ENCODE peak calls at places on chromosomes 5 and 9, in four cellular contexts. E, D, V and N are unnamed samples.

GRCh38 chr5:150410524-150411244 is 2.0 kb downstream of the CD74 start:
- DNase-seq in E (peak), D (peak), V (peak), N (peak)

GRCh38 chr9:109968702-109969450 is 188.9 kb downstream of the PALM2AKAP2 start:
- DNase-seq in V (no peak), E (no peak), D (peak), N (no peak)

GRCh38 chr5:120413706-120414105 is 50.4 kb upstream of the PRR16 start:
- DNase-seq in E (no peak), V (no peak), D (peak), N (peak)

GRCh38 chr9:7011395-7012067 is 253.8 kb downstream of the KDM4C start:
- DNase-seq in D (peak), E (no peak), V (no peak), N (no peak)

GRCh38 chr9:131347376-131348020 is 46.4 kb upstream of the PRRC2B start:
- DNase-seq in D (no peak), E (no peak), V (no peak), N (no peak)

GRCh38 chr5:128681764-128682664 is 144.0 kb upstream of the FBN2 start:
- DNase-seq in D (no peak), E (no peak), V (no peak), N (peak)

GRCh38 chr5:31131381-31131811 is 62.1 kb upstream of the CDH6 start:
- DNase-seq in E (no peak), V (no peak), D (no peak), N (no peak)

GRCh38 chr9:27212621-27213020 is 84.3 kb downstream of the EQTN start:
- DNase-seq in D (no peak), V (no peak), E (no peak), N (no peak)

GRCh38 chr5:131505237-131505908 is 129.7 kb downstream of the RAPGEF6 start:
- DNase-seq in D (peak), V (no peak), E (no peak), N (peak)

GRCh38 chr9:70117835-70118319 is 74.2 kb downstream of the MAMDC2 start:
- DNase-seq in D (no peak), E (no peak), V (no peak), N (peak)

GRCh38 chr9:98231770-98232478 is 23.5 kb downstream of the TBC1D2 start:
- DNase-seq in E (peak), V (peak), D (no peak), N (no peak)

GRCh38 chr5:107930891-107931290 is 260.2 kb upstream of the EFNA5 start:
- DNase-seq in V (no peak), E (no peak), D (no peak), N (no peak)

GRCh38 chr5:117230375-117230774 is 655.8 kb upstream of the SEMA6A start:
- DNase-seq in D (no peak), E (no peak), V (no peak), N (no peak)

GRCh38 chr5:17412760-17413671 is 85.0 kb upstream of the TAF11L2 start:
- DNase-seq in V (no peak), E (no peak), D (no peak), N (no peak)

GRCh38 chr5:62828757-62829156 is 250.1 kb downstream of the LRRC70 start:
- DNase-seq in E (no peak), D (no peak), V (no peak), N (no peak)

GRCh38 chr9:121550569-121551512 is 51.2 kb upstream of the GGTA1 start:
- DNase-seq in D (peak), E (peak), V (no peak), N (peak)

GRCh38 chr5:126469925-126470324 is 46.7 kb downstream of the GRAMD2B start:
- DNase-seq in V (no peak), E (no peak), D (no peak), N (no peak)

GRCh38 chr5:96615223-96615622 is 47.0 kb upstream of the CAST start:
- DNase-seq in D (no peak), E (no peak), V (no peak), N (no peak)
- H3K27ac ChIP-seq in D (no peak), E (no peak), V (no peak), N (no peak)

GRCh38 chr9:20271723-20272122 is 350.6 kb downstream of the MLLT3 start:
- DNase-seq in V (no peak), D (no peak), E (no peak), N (no peak)

GRCh38 chr9:20270176-20270575 is 352.1 kb downstream of the MLLT3 start:
- DNase-seq in D (no peak), E (no peak), V (no peak), N (no peak)

GRCh38 chr9:20276762-20277161 is 345.5 kb downstream of the MLLT3 start:
- DNase-seq in E (no peak), V (no peak), D (no peak), N (no peak)

GRCh38 chr9:20269620-20270019 is 352.7 kb downstream of the MLLT3 start:
- DNase-seq in E (no peak), V (no peak), D (no peak), N (peak)

DNA sequence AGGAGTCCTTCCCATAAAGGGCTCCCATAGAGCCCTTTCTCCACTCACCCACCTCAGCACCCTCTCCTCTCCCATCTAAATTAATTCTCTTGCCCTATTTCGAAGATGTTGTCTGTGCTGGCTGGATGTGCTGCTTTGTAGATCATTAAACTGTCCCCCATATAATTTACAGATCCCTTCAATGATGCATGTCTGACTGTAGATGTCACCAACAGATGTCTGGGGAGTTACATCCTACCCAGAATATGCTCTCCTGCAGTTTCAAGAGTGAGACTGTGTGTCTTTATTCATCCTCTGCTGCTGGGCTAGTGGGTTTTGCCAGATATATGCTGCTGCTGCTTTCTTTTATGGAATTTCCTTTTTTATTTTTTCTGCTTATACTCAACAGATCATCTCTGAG is 351.2 kb downstream of the MLLT3 start:
- DNase-seq in V (no peak), E (no peak), D (no peak), N (no peak)
- TF ChIP-seq CTCF in V (no peak), E (no peak), D (no peak), N (peak)

DNA sequence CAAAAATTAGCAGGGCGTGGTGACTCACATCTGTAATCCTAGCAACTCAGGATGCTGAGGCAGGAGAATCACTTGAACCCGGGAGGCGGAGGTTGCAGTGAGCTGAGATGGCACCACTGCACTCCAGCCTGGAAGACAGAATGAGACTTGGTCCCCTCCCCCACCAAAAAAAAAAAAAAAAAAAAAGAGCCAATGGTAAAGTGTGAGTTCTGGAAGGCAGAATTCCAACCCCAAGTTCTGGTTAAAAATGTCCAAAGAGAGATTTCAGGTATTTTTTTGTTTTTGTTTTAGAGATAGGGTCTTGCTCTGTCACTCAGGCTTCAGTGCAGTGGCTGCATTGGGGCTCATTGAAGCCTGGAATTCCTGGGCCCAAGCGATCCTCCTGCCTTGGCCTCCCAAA is 1.6 kb upstream of the SET start:
- DNase-seq in D (no peak), V (no peak), E (no peak), N (no peak)
- H3K27ac ChIP-seq in D (no peak), V (no peak), E (no peak), N (no peak)

DNA sequence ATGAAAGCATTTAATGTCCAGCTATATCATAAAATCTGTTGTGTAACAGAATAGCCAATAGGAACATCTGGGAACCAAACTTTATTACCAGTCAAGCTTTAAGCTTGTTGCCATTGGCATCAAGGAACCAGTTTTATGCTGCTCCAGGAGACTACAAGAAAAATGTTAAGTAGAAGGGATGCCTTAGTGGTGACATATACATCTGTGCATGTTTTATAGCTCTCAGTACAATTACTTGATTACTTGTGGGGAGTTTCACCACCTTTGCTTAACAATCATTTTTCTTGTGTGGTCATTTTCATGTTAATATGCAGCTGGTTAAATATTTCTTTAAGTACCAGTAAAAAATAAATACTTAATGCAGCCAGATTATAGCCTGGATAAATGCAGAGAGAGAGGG is 35.8 kb upstream of the LURAP1L start:
- DNase-seq in V (no peak), E (no peak), D (no peak), N (peak)
- TF ChIP-seq CTCF in V (no peak), E (no peak), D (no peak), N (no peak)

GRCh38 chr5:160266044-160266718 is 36.9 kb downstream of the FABP6 start:
- DNase-seq in D (no peak), E (no peak), V (no peak), N (no peak)
- H3K27ac ChIP-seq in D (no peak), E (no peak), V (no peak), N (no peak)

GRCh38 chr5:15472116-15472515 is 27.9 kb upstream of the FBXL7 start:
- DNase-seq in D (no peak), E (no peak), V (no peak), N (no peak)
- TF ChIP-seq CTCF in D (no peak), E (no peak), V (no peak), N (no peak)

GRCh38 chr5:135392256-135392655 is 6.8 kb downstream of the MACROH2A1 start:
- DNase-seq in D (no peak), V (no peak), E (no peak), N (no peak)

GRCh38 chr5:135393229-135393628 is 5.8 kb downstream of the MACROH2A1 start:
- DNase-seq in E (no peak), D (no peak), V (no peak), N (no peak)

GRCh38 chr5:135394095-135394494 is 4.9 kb downstream of the MACROH2A1 start:
- DNase-seq in E (no peak), V (no peak), D (no peak), N (no peak)

GRCh38 chr5:135395451-135395850 is 3.6 kb downstream of the MACROH2A1 start:
- DNase-seq in D (no peak), E (no peak), V (no peak), N (no peak)

DNA sequence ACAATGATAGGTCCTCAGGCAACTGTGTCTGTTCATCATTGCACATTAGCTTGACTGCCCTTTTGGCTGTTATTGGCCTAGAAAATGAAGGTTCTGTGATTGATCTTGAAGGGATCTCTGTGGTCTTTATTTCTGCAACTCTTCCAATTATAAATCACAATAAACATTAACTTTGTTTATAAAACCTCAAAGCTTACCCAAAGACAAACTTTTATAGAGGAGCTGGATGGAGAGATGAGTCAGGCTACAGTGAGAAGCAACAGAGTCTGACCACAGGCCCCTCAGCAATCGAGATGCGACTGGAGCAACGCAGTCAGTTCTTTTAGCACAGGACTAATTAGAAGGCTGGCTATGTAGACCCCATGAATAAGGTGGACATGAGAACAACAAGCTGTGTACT is 5.3 kb downstream of the MACROH2A1 start:
- DNase-seq in D (no peak), V (peak), E (no peak), N (no peak)
- H3K27ac ChIP-seq in D (no peak), V (peak), E (no peak), N (no peak)

GRCh38 chr9:84296146-84296843 is 44.3 kb downstream of the SLC28A3 start:
- DNase-seq in V (peak), E (no peak), D (no peak), N (peak)

GRCh38 chr9:84300271-84300670 is 40.3 kb downstream of the SLC28A3 start:
- DNase-seq in E (no peak), D (no peak), V (no peak), N (peak)

GRCh38 chr9:84293001-84293798 is 47.4 kb downstream of the SLC28A3 start:
- DNase-seq in E (no peak), D (no peak), V (no peak), N (no peak)

GRCh38 chr9:84297162-84297821 is 43.3 kb downstream of the SLC28A3 start:
- DNase-seq in E (no peak), V (peak), D (no peak), N (peak)

DNA sequence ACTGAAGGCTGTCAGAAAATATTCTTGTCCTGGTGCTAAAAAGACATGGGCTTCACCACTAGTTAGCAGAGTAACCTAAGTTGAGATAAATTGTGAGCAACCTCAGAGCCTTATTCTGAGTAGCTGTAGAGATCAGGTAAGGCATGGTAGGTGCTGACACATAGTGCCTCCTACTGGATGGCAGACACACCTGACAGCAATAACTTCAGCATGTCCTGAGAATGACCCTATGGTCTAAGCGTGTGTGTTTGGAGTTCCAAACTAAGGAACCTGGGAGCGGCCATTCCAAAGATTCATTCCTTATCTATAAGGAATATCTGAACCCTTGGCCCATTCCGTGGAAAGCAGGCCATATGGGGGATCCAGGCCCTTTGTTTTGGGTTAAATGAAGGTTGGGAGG is 46.0 kb downstream of the SLC28A3 start:
- DNase-seq in V (no peak), E (no peak), D (no peak), N (no peak)
- TF ChIP-seq CTCF in V (no peak), E (no peak), D (peak), N (peak)

DNA sequence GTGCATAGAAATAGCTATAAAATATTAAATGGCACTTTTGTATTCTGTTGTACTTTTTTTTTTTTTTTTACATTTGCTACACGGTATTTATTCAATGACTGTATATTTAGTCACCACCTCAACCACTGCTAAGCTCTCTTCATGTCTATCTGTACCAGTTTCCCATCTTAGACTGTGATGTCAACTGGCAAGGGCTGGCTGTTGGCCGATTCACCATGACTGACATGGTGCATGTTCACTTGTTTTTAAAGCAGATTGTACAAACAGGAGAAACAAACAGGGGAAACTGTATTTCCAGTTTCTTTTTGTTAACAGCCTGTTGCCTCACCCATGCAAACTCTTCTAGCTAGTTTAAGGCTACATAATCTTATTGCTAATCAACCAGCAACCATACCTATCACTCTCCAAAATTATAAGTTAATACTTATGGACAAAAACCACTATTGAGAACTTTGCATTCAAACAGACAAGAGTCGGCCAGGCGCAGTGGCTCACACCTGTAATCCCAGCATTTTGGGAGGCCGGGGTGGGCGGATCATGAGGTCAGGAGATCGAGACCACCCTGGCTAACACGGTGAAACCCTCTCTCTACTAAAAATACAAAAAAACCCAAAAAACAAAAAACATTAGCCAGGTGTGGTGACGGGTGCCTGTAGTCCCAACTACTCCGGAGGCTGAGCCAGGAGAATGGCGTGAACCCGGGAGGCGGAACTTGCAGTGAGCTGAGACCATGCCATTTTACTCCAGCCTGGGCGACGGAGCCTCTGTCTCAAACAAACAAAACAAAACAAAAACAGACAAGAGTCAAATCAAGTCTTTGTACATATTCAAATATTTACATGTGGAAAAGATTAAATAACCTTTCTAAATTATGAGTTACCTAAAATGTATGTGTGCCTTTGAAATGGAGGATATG is 13.2 kb downstream of the ZFAND5 start:
- DNase-seq in E (peak), V (no peak), D (peak), N (peak)
- H3K27ac ChIP-seq in E (no peak), V (no peak), D (no peak), N (no peak)

DNA sequence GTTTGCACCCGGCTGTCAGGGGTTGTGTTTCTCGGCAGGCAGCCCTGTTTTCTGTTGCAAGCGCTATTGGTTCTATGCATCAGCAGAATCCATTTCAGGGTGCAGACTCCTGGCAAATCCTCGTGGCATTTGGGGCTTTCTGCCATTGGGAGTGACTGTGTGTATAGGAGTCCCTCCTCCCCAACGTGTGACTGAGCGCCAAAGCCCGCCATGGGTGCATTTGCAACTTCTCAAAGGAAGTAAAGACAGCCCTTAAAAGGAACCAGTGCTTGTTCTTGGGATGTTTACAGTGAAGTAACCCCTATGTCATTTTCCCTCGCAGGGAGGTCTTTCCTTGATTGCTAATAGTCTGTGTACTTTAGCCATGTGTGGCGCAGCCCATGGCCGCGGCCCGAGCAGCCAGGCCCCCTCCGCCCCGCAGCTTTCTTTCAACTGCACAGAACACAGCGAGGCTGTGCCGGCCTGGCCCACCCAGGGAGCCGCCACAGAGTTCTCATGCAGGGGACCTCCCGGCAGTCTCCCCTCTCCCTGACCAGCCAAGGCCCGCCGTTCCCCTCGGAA is 175.6 kb downstream of the HSD17B3 start:
- DNase-seq in D (no peak), V (no peak), E (no peak), N (no peak)
- TF ChIP-seq CTCF in D (no peak), V (no peak), E (no peak), N (no peak)